ENCODE peak calls at places on chromosomes 7 and 10, in eight cellular contexts. L is esophagus squamous epithelium, C is colonic mucosa, D is left ventricle myocardium inferior, J is lung, X is OCI-LY7, K is Calu3, Y is stomach. N is an unnamed sample.

GRCh38 chr10:67072654-67073053 is 146.8 kb downstream of the LRRTM3 start:
- DNase-seq in L (no peak), J (no peak), K (no peak), D (no peak), X (no peak), C (no peak), Y (no peak), N (no peak)

GRCh38 chr10:18140149-18140956 is at the start of gene CACNB2:
- DNase-seq in D (peak), L (no peak), J (no peak), Y (no peak), K (no peak), C (peak), X (no peak), N (peak)

GRCh38 chr10:66892833-66893232 is 33.0 kb upstream of the LRRTM3 start:
- DNase-seq in J (no peak), K (no peak), L (no peak), X (no peak), Y (no peak), D (no peak), C (no peak), N (no peak)

GRCh38 chr7:74418076-74418475 is 35.6 kb upstream of the GTF2IRD1 start:
- DNase-seq in K (no peak), D (no peak), J (no peak), L (no peak), X (no peak), Y (no peak), C (no peak), N (no peak)

GRCh38 chr7:30594055-30594539 is 581 bp upstream of the GARS1 start:
- DNase-seq in C (peak), K (peak), X (peak), D (peak), L (no peak), J (peak), Y (no peak), N (peak)

GRCh38 chr7:122951006-122951405 is 44.5 kb downstream of the TAS2R16 start:
- DNase-seq in Y (no peak), L (no peak), K (no peak), J (no peak), C (no peak), X (no peak), D (no peak), N (no peak)

GRCh38 chr10:104253106-104253505 is 1.6 kb upstream of the GSTO1 start:
- DNase-seq in J (no peak), L (no peak), K (no peak), X (no peak), D (no peak), C (no peak), Y (no peak), N (no peak)

GRCh38 chr10:78754269-78755074 is 314.3 kb upstream of the ZMIZ1 start:
- DNase-seq in C (no peak), D (no peak), X (no peak), L (no peak), K (no peak), J (no peak), Y (no peak), N (no peak)

GRCh38 chr10:121024905-121025584 is 173.9 kb downstream of the WDR11 start:
- DNase-seq in J (no peak), D (no peak), K (no peak), L (no peak), C (no peak), Y (no peak), X (no peak), N (no peak)

GRCh38 chr10:72316748-72317435 is 37.8 kb downstream of the DNAJB12 start:
- DNase-seq in L (no peak), Y (peak), C (peak), D (peak), J (no peak), X (peak), K (peak), N (peak)

GRCh38 chr10:986881-987634 is 1.2 kb upstream of the GTPBP4 start:
- DNase-seq in Y (no peak), K (no peak), L (no peak), D (no peak), J (no peak), X (no peak), C (no peak), N (no peak)

GRCh38 chr7:71657386-71657785 is 525.4 kb downstream of the GALNT17 start:
- DNase-seq in D (no peak), K (no peak), C (no peak), Y (no peak), L (no peak), X (no peak), J (no peak), N (no peak)

GRCh38 chr10:122911889-122912484 is 1.6 kb downstream of the FAM24A start:
- DNase-seq in L (no peak), J (no peak), X (peak), K (peak), C (peak), D (no peak), Y (peak), N (peak)

GRCh38 chr7:87739306-87739705 is 111.1 kb downstream of the RUNDC3B start:
- DNase-seq in C (no peak), D (no peak), Y (no peak), X (no peak), L (no peak), K (no peak), J (no peak), N (no peak)

GRCh38 chr7:76269895-76270294 is 32.6 kb upstream of the HSPB1 start:
- DNase-seq in Y (no peak), X (no peak), L (no peak), K (no peak), C (no peak), D (no peak), J (no peak), N (no peak)

GRCh38 chr7:44769381-44770209 is 20.9 kb downstream of the ZMIZ2 start:
- DNase-seq in D (no peak), C (no peak), J (no peak), K (no peak), Y (no peak), X (no peak), L (no peak), N (no peak)

GRCh38 chr10:11532329-11532728 is 79.1 kb downstream of the USP6NL start:
- DNase-seq in D (no peak), X (peak), L (no peak), Y (no peak), C (no peak), K (no peak), J (no peak), N (peak)

GRCh38 chr10:79074732-79075131 is 6.0 kb downstream of the ZMIZ1 start:
- DNase-seq in C (peak), X (no peak), Y (peak), K (peak), L (no peak), J (no peak), D (no peak), N (no peak)

GRCh38 chr10:70320751-70321150 is 36.9 kb upstream of the NPFFR1 start:
- DNase-seq in L (no peak), D (no peak), J (no peak), C (no peak), K (no peak), Y (no peak), X (no peak), N (no peak)

GRCh38 chr7:139655305-139655704 is 122.5 kb downstream of the HIPK2 start:
- DNase-seq in J (no peak), Y (no peak), D (no peak), C (no peak), K (no peak), L (no peak), X (peak), N (no peak)

GRCh38 chr7:98988641-98989040 is 110.3 kb downstream of the TRRAP start:
- DNase-seq in D (no peak), C (no peak), Y (no peak), L (no peak), X (no peak), J (no peak), K (no peak), N (no peak)

GRCh38 chr7:33669251-33669670 is 236.1 kb upstream of the BMPER start:
- DNase-seq in D (no peak), C (no peak), J (no peak), X (no peak), K (no peak), Y (no peak), L (no peak), N (no peak)

GRCh38 chr7:90973146-90973545 is 291.1 kb upstream of the FZD1 start:
- DNase-seq in C (no peak), D (no peak), L (no peak), Y (no peak), J (no peak), X (no peak), K (no peak), N (no peak)

GRCh38 chr10:13587367-13587766 is 602 bp downstream of the PRPF18 start:
- DNase-seq in D (no peak), K (peak), X (peak), L (no peak), J (no peak), Y (no peak), C (peak), N (peak)

GRCh38 chr7:33702511-33703054 is 202.8 kb upstream of the BMPER start:
- DNase-seq in K (no peak), J (no peak), L (no peak), C (no peak), X (no peak), D (no peak), Y (no peak), N (no peak)

GRCh38 chr10:52314822-52315552 is 906 bp downstream of the DKK1 start:
- DNase-seq in Y (no peak), L (no peak), J (no peak), C (no peak), D (no peak), X (no peak), K (peak), N (no peak)

GRCh38 chr10:25804505-25804904 is 129.5 kb upstream of the MYO3A start:
- DNase-seq in D (no peak), J (no peak), X (no peak), C (no peak), K (no peak), L (no peak), Y (no peak), N (no peak)

GRCh38 chr7:132080967-132081668 is 495.2 kb downstream of the PLXNA4 start:
- DNase-seq in Y (no peak), X (no peak), L (no peak), D (no peak), J (no peak), C (no peak), K (no peak), N (peak)

GRCh38 chr7:28086198-28086597 is 94.4 kb downstream of the JAZF1 start:
- DNase-seq in X (peak), C (no peak), Y (no peak), D (no peak), L (no peak), J (no peak), K (no peak), N (no peak)

GRCh38 chr7:46569117-46569433 is 648.0 kb upstream of the IGFBP3 start:
- DNase-seq in Y (no peak), J (no peak), D (no peak), C (no peak), L (no peak), X (no peak), K (peak), N (no peak)

GRCh38 chr10:28913436-28913835 is 236.1 kb downstream of the BAMBI start:
- DNase-seq in K (no peak), Y (no peak), D (no peak), X (no peak), J (no peak), C (no peak), L (no peak), N (no peak)

GRCh38 chr7:116354546-116355422 is 144.4 kb downstream of the TES start:
- DNase-seq in Y (peak), L (no peak), C (peak), K (peak), X (no peak), J (peak), D (peak), N (peak)

GRCh38 chr10:122642726-122643605 is 56.7 kb downstream of the C10orf120 start:
- DNase-seq in C (no peak), D (no peak), X (no peak), Y (peak), L (no peak), J (no peak), K (no peak), N (no peak)

GRCh38 chr7:106163257-106163656 is 51.1 kb upstream of the SYPL1 start:
- DNase-seq in L (no peak), D (no peak), J (no peak), Y (no peak), C (no peak), X (no peak), K (no peak), N (no peak)

GRCh38 chr7:106166651-106167342 is 54.7 kb upstream of the SYPL1 start:
- DNase-seq in Y (peak), J (peak), L (no peak), C (peak), K (peak), D (no peak), X (peak), N (peak)

GRCh38 chr7:106170216-106170615 is 58.1 kb upstream of the SYPL1 start:
- DNase-seq in X (no peak), K (no peak), C (no peak), Y (no peak), J (no peak), D (no peak), L (no peak), N (no peak)

GRCh38 chr7:106167439-106168136 is 55.5 kb upstream of the SYPL1 start:
- DNase-seq in J (no peak), X (no peak), K (no peak), D (no peak), C (no peak), Y (no peak), L (no peak), N (no peak)

DNA sequence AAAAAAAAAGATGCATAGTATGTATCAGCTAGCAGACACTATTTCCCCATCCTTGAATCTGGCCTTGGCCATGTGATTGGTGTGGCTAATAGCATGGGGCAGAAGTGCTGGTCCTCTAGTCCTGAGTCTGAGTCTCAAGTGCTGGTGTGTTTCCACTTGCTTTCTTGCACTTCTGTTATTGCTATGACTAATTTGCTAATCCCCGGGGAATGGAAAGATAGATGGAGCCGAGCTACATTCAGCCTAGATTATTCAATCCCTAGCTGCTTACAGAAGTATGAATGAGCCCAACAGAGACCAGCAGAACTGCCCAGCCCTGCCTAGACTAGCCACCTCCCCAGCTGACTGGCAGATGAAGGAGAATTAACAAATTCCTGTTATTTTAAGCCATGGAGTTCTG is 53.2 kb upstream of the SYPL1 start:
- DNase-seq in Y (no peak), K (no peak), X (no peak), L (no peak), J (no peak), C (no peak), D (no peak), N (no peak)
- TF ChIP-seq CTCF in Y (no peak), K (no peak), X (no peak), L (no peak), J (no peak), C (no peak), D (no peak), N (no peak)

GRCh38 chr10:58334817-58335305 is at the start of gene UBE2D1:
- DNase-seq in Y (peak), D (peak), L (peak), C (peak), X (peak), K (peak), J (peak), N (peak)
- TF ChIP-seq CTCF in Y (peak), D (peak), L (no peak), C (no peak), X (peak), K (peak), J (no peak), N (no peak)

GRCh38 chr7:37669818-37670217 is 13.7 kb upstream of the GPR141 start:
- DNase-seq in Y (no peak), J (no peak), K (no peak), C (no peak), X (no peak), D (no peak), L (no peak), N (no peak)
- TF ChIP-seq CTCF in Y (no peak), J (no peak), K (no peak), C (no peak), X (no peak), D (no peak), L (no peak), N (no peak)

GRCh38 chr7:22949944-22950343 is 64.0 kb downstream of the HYCC1 start:
- DNase-seq in J (no peak), D (no peak), K (no peak), X (no peak), Y (no peak), C (no peak), L (no peak), N (no peak)
- TF ChIP-seq CTCF in J (no peak), D (peak), K (no peak), X (no peak), Y (no peak), C (no peak), L (no peak), N (no peak)

GRCh38 chr7:107754642-107755041 is 10.7 kb downstream of the CBLL1 start:
- DNase-seq in X (no peak), L (no peak), K (no peak), Y (no peak), J (no peak), D (no peak), C (no peak), N (no peak)
- TF ChIP-seq CTCF in X (peak), L (no peak), K (no peak), Y (peak), J (no peak), D (no peak), C (no peak), N (no peak)

GRCh38 chr10:83273035-83273434 is 866.3 kb upstream of the GHITM start:
- DNase-seq in Y (no peak), L (no peak), X (no peak), D (no peak), C (no peak), K (no peak), J (no peak), N (no peak)
- TF ChIP-seq CTCF in Y (no peak), L (no peak), X (no peak), D (no peak), C (no peak), K (no peak), J (no peak), N (no peak)

DNA sequence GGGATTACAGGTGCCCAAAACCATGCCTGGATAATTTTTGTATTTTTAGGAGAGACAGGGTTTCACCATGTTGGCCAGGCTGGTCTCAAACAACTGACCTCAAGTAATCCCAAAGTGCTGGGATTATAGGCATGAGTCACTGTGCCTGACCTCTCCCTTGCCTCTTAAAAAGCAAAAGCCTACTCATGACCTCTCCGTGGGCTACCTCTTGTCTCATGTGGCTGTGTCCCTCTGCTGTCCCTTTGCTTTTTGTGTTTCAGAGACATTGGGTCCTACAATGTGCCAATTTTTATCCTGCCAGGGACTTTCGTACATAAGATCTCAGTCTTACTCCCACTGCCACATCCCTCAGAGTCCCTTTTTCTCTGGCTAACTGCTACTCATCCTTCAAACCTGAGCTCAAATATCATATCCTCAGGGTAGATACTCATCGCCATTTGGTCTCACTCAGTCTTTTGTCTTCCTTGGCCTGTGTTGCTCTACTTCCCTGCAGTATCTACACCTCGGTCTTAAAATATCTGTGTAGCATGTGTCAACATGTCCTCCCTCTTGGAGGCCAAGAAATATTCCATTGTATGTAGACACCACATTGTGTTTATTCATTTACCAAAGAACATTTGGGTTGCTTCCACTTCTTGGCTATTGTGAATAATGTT is 465.0 kb upstream of the KLF6 start:
- DNase-seq in Y (no peak), D (no peak), K (no peak), C (no peak), L (no peak), J (no peak), X (no peak), N (no peak)
- TF ChIP-seq CTCF in Y (no peak), D (no peak), K (no peak), C (no peak), L (no peak), J (no peak), X (no peak), N (no peak)

DNA sequence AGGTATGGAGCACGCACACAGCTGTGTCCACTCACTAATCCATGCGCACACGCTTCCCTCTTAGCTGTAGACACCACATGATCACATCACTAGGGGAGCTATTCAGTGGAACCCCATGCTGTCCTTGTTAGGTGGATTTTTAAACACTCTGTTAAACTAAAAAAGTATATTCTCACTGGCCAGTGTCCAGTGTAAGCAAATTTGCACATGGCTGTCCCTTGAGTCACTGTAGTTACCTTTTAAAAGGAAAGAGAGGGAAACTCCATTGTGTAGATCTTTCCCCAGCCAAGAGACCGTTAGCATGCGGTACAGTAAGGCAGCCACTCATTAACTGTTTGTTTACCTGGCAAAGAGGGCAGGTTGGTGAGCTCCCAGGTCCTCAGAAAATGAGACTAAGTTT is 81.6 kb upstream of the INSYN2A start:
- DNase-seq in Y (no peak), X (no peak), J (no peak), C (no peak), D (no peak), K (no peak), L (no peak), N (no peak)
- TF ChIP-seq CTCF in Y (no peak), X (no peak), J (no peak), C (no peak), D (no peak), K (no peak), L (no peak), N (no peak)

GRCh38 chr7:4638781-4639575 is 43.1 kb upstream of the FOXK1 start:
- DNase-seq in K (no peak), X (no peak), D (no peak), J (no peak), L (no peak), Y (no peak), C (no peak), N (no peak)

GRCh38 chr7:4641667-4642467 is 40.2 kb upstream of the FOXK1 start:
- DNase-seq in L (peak), D (peak), X (peak), Y (peak), C (peak), K (peak), J (peak), N (peak)

GRCh38 chr7:4645241-4645640 is 36.9 kb upstream of the FOXK1 start:
- DNase-seq in D (no peak), Y (no peak), L (no peak), K (no peak), X (no peak), J (no peak), C (no peak), N (no peak)

GRCh38 chr7:4642468-4643203 is 39.5 kb upstream of the FOXK1 start:
- DNase-seq in Y (no peak), J (no peak), K (no peak), L (no peak), X (peak), C (no peak), D (no peak), N (no peak)

GRCh38 chr7:4641091-4641666 is 40.9 kb upstream of the FOXK1 start:
- DNase-seq in J (no peak), L (no peak), Y (no peak), C (no peak), K (no peak), D (no peak), X (no peak), N (no peak)
- TF ChIP-seq CTCF in J (no peak), L (no peak), Y (no peak), C (no peak), K (no peak), D (no peak), X (peak), N (no peak)